ENCODE peak calls at places on chromosomes 4 and X, in seven cellular contexts. One of them, this sample, is unnamed.

GRCh38 chr4:20353646-20354045 is 101.9 kb downstream of the SLIT2 start:
- DNase-seq in GM23338: no peak
- DNase-seq in hepatocyte: no peak
- DNase-seq in MM.1S: no peak
- DNase-seq in HCT116: no peak
- DNase-seq in neural progenitor cell: no peak
- DNase-seq in PC-3: no peak
- DNase-seq in this sample: no peak

GRCh38 chr4:69830529-69831269 is 29.2 kb downstream of the SULT1E1 start:
- DNase-seq in GM23338: peak; percentile 17
- DNase-seq in hepatocyte: peak; percentile 76
- DNase-seq in MM.1S: peak; percentile 76
- DNase-seq in HCT116: no peak
- DNase-seq in neural progenitor cell: no peak
- DNase-seq in PC-3: peak; percentile 83
- DNase-seq in this sample: no peak

GRCh38 chr4:1035510-1035909 is 24.1 kb downstream of the FGFRL1 start:
- DNase-seq in GM23338: no peak
- DNase-seq in hepatocyte: no peak
- DNase-seq in MM.1S: no peak
- DNase-seq in HCT116: no peak
- DNase-seq in neural progenitor cell: no peak
- DNase-seq in PC-3: no peak
- DNase-seq in this sample: no peak

GRCh38 chr4:7199771-7200441 is 7.6 kb downstream of the SORCS2 start:
- DNase-seq in GM23338: no peak
- DNase-seq in hepatocyte: no peak
- DNase-seq in MM.1S: no peak
- DNase-seq in HCT116: no peak
- DNase-seq in neural progenitor cell: no peak
- DNase-seq in PC-3: no peak
- DNase-seq in this sample: no peak

GRCh38 chr4:153113838-153114105 is 90.5 kb upstream of the TRIM2 start:
- DNase-seq in GM23338: no peak
- DNase-seq in hepatocyte: no peak
- DNase-seq in MM.1S: no peak
- DNase-seq in HCT116: no peak
- DNase-seq in neural progenitor cell: no peak
- DNase-seq in PC-3: no peak
- DNase-seq in this sample: no peak

GRCh38 chrX:110341189-110342035 is 17.2 kb upstream of the RTL9 start:
- DNase-seq in GM23338: no peak
- DNase-seq in hepatocyte: no peak
- DNase-seq in MM.1S: no peak
- DNase-seq in HCT116: peak; percentile 28
- DNase-seq in neural progenitor cell: no peak
- DNase-seq in PC-3: peak; percentile 78
- DNase-seq in this sample: peak; percentile 24

GRCh38 chrX:48696301-48697181 is at the start of gene SUV39H1:
- DNase-seq in GM23338: peak; percentile 82
- DNase-seq in hepatocyte: peak; percentile 94
- DNase-seq in MM.1S: peak; percentile 88
- DNase-seq in HCT116: peak; percentile 64
- DNase-seq in neural progenitor cell: peak; percentile 94
- DNase-seq in PC-3: peak; percentile 91
- DNase-seq in this sample: peak; percentile 91

GRCh38 chrX:39201305-39201990 is 400.2 kb downstream of the MID1IP1 start:
- DNase-seq in GM23338: no peak
- DNase-seq in hepatocyte: no peak
- DNase-seq in MM.1S: no peak
- DNase-seq in HCT116: no peak
- DNase-seq in neural progenitor cell: no peak
- DNase-seq in PC-3: no peak
- DNase-seq in this sample: no peak

GRCh38 chrX:20455001-20455400 is 188.3 kb upstream of the RPS6KA3 start:
- DNase-seq in GM23338: no peak
- DNase-seq in hepatocyte: no peak
- DNase-seq in MM.1S: no peak
- DNase-seq in HCT116: no peak
- DNase-seq in neural progenitor cell: no peak
- DNase-seq in PC-3: no peak
- DNase-seq in this sample: no peak

GRCh38 chr4:150283689-150284088 is 205.4 kb downstream of the DCLK2 start:
- DNase-seq in GM23338: no peak
- DNase-seq in hepatocyte: no peak
- DNase-seq in MM.1S: no peak
- DNase-seq in HCT116: no peak
- DNase-seq in neural progenitor cell: no peak
- DNase-seq in PC-3: peak; percentile 15
- DNase-seq in this sample: no peak

GRCh38 chrX:141278306-141278705 is 36.0 kb upstream of the SPANXC start:
- DNase-seq in GM23338: peak; percentile 53
- DNase-seq in hepatocyte: peak; percentile 28
- DNase-seq in MM.1S: peak; percentile 10
- DNase-seq in HCT116: no peak
- DNase-seq in neural progenitor cell: peak; percentile 41
- DNase-seq in PC-3: peak; percentile 54
- DNase-seq in this sample: peak; percentile 22

GRCh38 chr4:152975615-152976465 is 39.7 kb downstream of the FHDC1 start:
- DNase-seq in GM23338: no peak
- DNase-seq in hepatocyte: no peak
- DNase-seq in MM.1S: no peak
- DNase-seq in HCT116: no peak
- DNase-seq in neural progenitor cell: no peak
- DNase-seq in PC-3: no peak
- DNase-seq in this sample: no peak

GRCh38 chrX:17738737-17739535 is 1.6 kb downstream of the SCML1 start:
- DNase-seq in GM23338: no peak
- DNase-seq in hepatocyte: no peak
- DNase-seq in MM.1S: no peak
- DNase-seq in HCT116: no peak
- DNase-seq in neural progenitor cell: no peak
- DNase-seq in PC-3: no peak
- DNase-seq in this sample: no peak

GRCh38 chr4:165931741-165932140 is 58.7 kb downstream of the TLL1 start:
- DNase-seq in GM23338: no peak
- DNase-seq in hepatocyte: no peak
- DNase-seq in MM.1S: no peak
- DNase-seq in HCT116: no peak
- DNase-seq in neural progenitor cell: no peak
- DNase-seq in PC-3: no peak
- DNase-seq in this sample: no peak

GRCh38 chr4:144449623-144450022 is 196.3 kb upstream of the HHIP start:
- DNase-seq in GM23338: no peak
- DNase-seq in hepatocyte: peak; percentile 61
- DNase-seq in MM.1S: no peak
- DNase-seq in HCT116: no peak
- DNase-seq in neural progenitor cell: no peak
- DNase-seq in PC-3: peak; percentile 29
- DNase-seq in this sample: no peak

GRCh38 chr4:158624889-158625478 is 46.7 kb downstream of the C4orf46 start:
- DNase-seq in GM23338: peak; percentile 86
- DNase-seq in hepatocyte: peak; percentile 60
- DNase-seq in MM.1S: peak; percentile 55
- DNase-seq in HCT116: peak; percentile 58
- DNase-seq in neural progenitor cell: peak; percentile 75
- DNase-seq in PC-3: peak; percentile 75
- DNase-seq in this sample: peak; percentile 60

GRCh38 chr4:15457401-15458201 is 12.1 kb upstream of the CC2D2A start:
- DNase-seq in GM23338: peak; percentile 64
- DNase-seq in hepatocyte: peak; percentile 70
- DNase-seq in MM.1S: peak; percentile 62
- DNase-seq in HCT116: no peak
- DNase-seq in neural progenitor cell: peak; percentile 46
- DNase-seq in PC-3: peak; percentile 46
- DNase-seq in this sample: peak; percentile 65

GRCh38 chr4:25654971-25655963 is at the start of gene SLC34A2:
- DNase-seq in GM23338: peak; percentile 92
- DNase-seq in hepatocyte: peak; percentile 63
- DNase-seq in MM.1S: no peak
- DNase-seq in HCT116: no peak
- DNase-seq in neural progenitor cell: peak; percentile 75
- DNase-seq in PC-3: no peak
- DNase-seq in this sample: no peak

GRCh38 chr4:85187106-85187505 is 220.6 kb upstream of the WDFY3 start:
- DNase-seq in GM23338: no peak
- DNase-seq in hepatocyte: no peak
- DNase-seq in MM.1S: no peak
- DNase-seq in HCT116: no peak
- DNase-seq in neural progenitor cell: no peak
- DNase-seq in PC-3: no peak
- DNase-seq in this sample: no peak

GRCh38 chr4:87209696-87210095 is 10.7 kb downstream of the KLHL8 start:
- DNase-seq in GM23338: no peak
- DNase-seq in hepatocyte: no peak
- DNase-seq in MM.1S: no peak
- DNase-seq in HCT116: no peak
- DNase-seq in neural progenitor cell: no peak
- DNase-seq in PC-3: no peak
- DNase-seq in this sample: peak; percentile 35

GRCh38 chrX:40061005-40061404 is 36.8 kb downstream of the BCOR start:
- DNase-seq in GM23338: no peak
- DNase-seq in hepatocyte: no peak
- DNase-seq in MM.1S: no peak
- DNase-seq in HCT116: no peak
- DNase-seq in neural progenitor cell: no peak
- DNase-seq in PC-3: no peak
- DNase-seq in this sample: no peak

GRCh38 chr4:1559896-1560650 is 124.0 kb downstream of the FAM53A start:
- DNase-seq in GM23338: no peak
- DNase-seq in hepatocyte: no peak
- DNase-seq in MM.1S: no peak
- DNase-seq in HCT116: no peak
- DNase-seq in neural progenitor cell: no peak
- DNase-seq in PC-3: no peak
- DNase-seq in this sample: no peak

GRCh38 chr4:94758141-94758699 is 465 bp downstream of the BMPR1B start:
- DNase-seq in GM23338: peak; percentile 81
- DNase-seq in hepatocyte: peak; percentile 54
- DNase-seq in MM.1S: no peak
- DNase-seq in HCT116: no peak
- DNase-seq in neural progenitor cell: peak; percentile 80
- DNase-seq in PC-3: peak; percentile 54
- DNase-seq in this sample: no peak

GRCh38 chr4:61201562-61202099 is 1.5 kb downstream of the ADGRL3 start:
- DNase-seq in GM23338: peak; percentile 50
- DNase-seq in hepatocyte: peak; percentile 20
- DNase-seq in MM.1S: no peak
- DNase-seq in HCT116: no peak
- DNase-seq in neural progenitor cell: peak; percentile 53
- DNase-seq in PC-3: no peak
- DNase-seq in this sample: no peak

GRCh38 chr4:107619731-107620130 is 100.3 kb downstream of the PAPSS1 start:
- DNase-seq in GM23338: no peak
- DNase-seq in hepatocyte: no peak
- DNase-seq in MM.1S: no peak
- DNase-seq in HCT116: no peak
- DNase-seq in neural progenitor cell: no peak
- DNase-seq in PC-3: no peak
- DNase-seq in this sample: no peak

GRCh38 chr4:90528551-90528950 is 401.4 kb downstream of the CCSER1 start:
- DNase-seq in GM23338: no peak
- DNase-seq in hepatocyte: no peak
- DNase-seq in MM.1S: no peak
- DNase-seq in HCT116: no peak
- DNase-seq in neural progenitor cell: no peak
- DNase-seq in PC-3: no peak
- DNase-seq in this sample: no peak

GRCh38 chr4:128241425-128241913 is 46.1 kb downstream of the PGRMC2 start:
- DNase-seq in GM23338: no peak
- DNase-seq in hepatocyte: peak; percentile 49
- DNase-seq in MM.1S: no peak
- DNase-seq in HCT116: no peak
- DNase-seq in neural progenitor cell: no peak
- DNase-seq in PC-3: peak; percentile 96
- DNase-seq in this sample: no peak
- TF ChIP-seq EZH2phosphoT487 in GM23338: no peak
- TF ChIP-seq EZH2phosphoT487 in hepatocyte: no peak
- TF ChIP-seq EZH2phosphoT487 in MM.1S: no peak
- TF ChIP-seq EZH2phosphoT487 in HCT116: no peak
- TF ChIP-seq EZH2phosphoT487 in neural progenitor cell: no peak
- TF ChIP-seq EZH2phosphoT487 in PC-3: no peak
- TF ChIP-seq EZH2phosphoT487 in this sample: no peak

DNA sequence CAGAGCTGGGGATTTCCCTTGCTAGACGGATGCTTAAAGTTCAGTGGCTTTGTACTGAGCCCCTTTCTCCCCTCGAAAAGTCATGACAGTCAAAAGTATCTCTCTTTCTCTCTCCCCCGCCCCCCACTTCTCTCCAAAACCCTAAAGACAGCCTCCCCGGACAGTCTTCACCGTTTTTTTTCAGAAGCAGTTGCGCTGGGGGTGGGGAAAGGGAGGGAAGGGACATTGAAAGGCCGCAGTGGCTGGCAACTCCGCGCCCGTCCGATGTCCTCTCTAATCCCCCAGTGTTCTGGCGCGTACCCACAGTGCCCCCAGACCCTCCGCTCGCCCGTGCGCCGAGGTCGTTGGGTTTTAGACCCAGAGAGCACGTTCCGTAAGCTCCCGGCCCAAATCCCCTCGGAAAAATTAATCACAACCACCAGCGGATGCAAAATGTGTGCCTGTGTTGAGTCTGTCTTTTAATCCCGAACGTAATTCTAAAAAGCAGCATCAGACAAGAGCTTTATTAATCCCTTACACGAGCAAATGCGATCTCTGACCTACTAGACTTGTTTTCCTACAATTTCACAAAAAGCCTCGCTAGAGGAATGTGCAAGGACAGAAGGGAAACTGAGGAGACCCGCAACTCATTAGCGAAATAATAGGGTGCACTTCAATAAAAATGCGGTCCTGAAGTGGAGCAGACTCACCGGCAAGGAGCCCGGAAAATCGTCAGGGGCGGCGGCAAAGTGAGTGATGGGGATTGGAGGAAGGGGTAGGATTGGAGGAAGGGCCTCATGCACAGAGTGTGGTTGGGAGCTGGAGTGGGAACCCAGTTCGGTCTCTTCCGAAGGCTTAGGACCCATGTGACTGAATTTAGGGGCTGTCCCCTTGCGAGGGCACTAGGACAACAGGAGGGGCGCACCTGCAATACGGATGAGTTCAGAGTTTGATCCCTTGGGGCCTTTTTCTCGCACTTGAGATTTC is 12.2 kb upstream of the PRDM8 start:
- DNase-seq in GM23338: peak; percentile 70
- DNase-seq in hepatocyte: no peak
- DNase-seq in MM.1S: peak; percentile 23
- DNase-seq in HCT116: no peak
- DNase-seq in neural progenitor cell: peak; percentile 55
- DNase-seq in PC-3: peak; percentile 10
- DNase-seq in this sample: no peak
- H3K4me1 ChIP-seq in GM23338: peaks cover 39% of the 10 kb centered on the region
- H3K4me1 ChIP-seq in hepatocyte: peaks cover 15% of the 10 kb centered on the region
- H3K4me1 ChIP-seq in MM.1S: no peaks in the 10 kb centered on the region
- H3K4me1 ChIP-seq in HCT116: no peaks in the 10 kb centered on the region
- H3K4me1 ChIP-seq in neural progenitor cell: peaks cover 5% of the 10 kb centered on the region
- H3K4me1 ChIP-seq in PC-3: peaks cover 19% of the 10 kb centered on the region
- H3K4me1 ChIP-seq in this sample: peaks cover 10% of the 10 kb centered on the region

GRCh38 chr4:186137193-186137792 is 32.8 kb downstream of the FAM149A start:
- DNase-seq in GM23338: peak; percentile 34
- DNase-seq in hepatocyte: peak; percentile 30
- DNase-seq in MM.1S: peak; percentile 48
- DNase-seq in HCT116: peak; percentile 12
- DNase-seq in neural progenitor cell: no peak
- DNase-seq in PC-3: peak; percentile 45
- DNase-seq in this sample: peak; percentile 33
- TF ChIP-seq EZH2phosphoT487 in GM23338: no peak
- TF ChIP-seq EZH2phosphoT487 in hepatocyte: no peak
- TF ChIP-seq EZH2phosphoT487 in MM.1S: no peak
- TF ChIP-seq EZH2phosphoT487 in HCT116: no peak
- TF ChIP-seq EZH2phosphoT487 in neural progenitor cell: no peak
- TF ChIP-seq EZH2phosphoT487 in PC-3: no peak
- TF ChIP-seq EZH2phosphoT487 in this sample: no peak

GRCh38 chr4:142331132-142331531 is 515.0 kb downstream of the INPP4B start:
- DNase-seq in GM23338: no peak
- DNase-seq in hepatocyte: no peak
- DNase-seq in MM.1S: no peak
- DNase-seq in HCT116: no peak
- DNase-seq in neural progenitor cell: no peak
- DNase-seq in PC-3: no peak
- DNase-seq in this sample: no peak
- H3K4me1 ChIP-seq in GM23338: no peaks in the 10 kb centered on the region
- H3K4me1 ChIP-seq in hepatocyte: peaks cover 4% of the 10 kb centered on the region
- H3K4me1 ChIP-seq in MM.1S: no peaks in the 10 kb centered on the region
- H3K4me1 ChIP-seq in HCT116: no peaks in the 10 kb centered on the region
- H3K4me1 ChIP-seq in neural progenitor cell: no peaks in the 10 kb centered on the region
- H3K4me1 ChIP-seq in PC-3: no peaks in the 10 kb centered on the region
- H3K4me1 ChIP-seq in this sample: no peaks in the 10 kb centered on the region